ENCODE peak calls at places on chromosomes 16 and 17, in ten cellular contexts. One of them, this sample, is unnamed.

GRCh38 chr16:57590654-57591085 is 37.8 kb upstream of the ADGRG1 start:
- DNase-seq in activated naive CD4-positive, alpha-beta T cell treated with anti-CD3 and anti-CD28 coated beads for 36 hours: peak; percentile 35
- DNase-seq in H54: peak; percentile 48
- DNase-seq in stimulated activated CD8-positive, alpha-beta memory T cell treated with anti-CD3 and anti-CD28 coated beads, Interleukin-12 subunit alpha, Interleukin-12 subunit beta, amount 100 ng/mL, for 1 hour: no peak
- DNase-seq in HS-5: peak; percentile 67
- DNase-seq in thoracic aorta: no peak
- DNase-seq in fibroblast of mammary gland: peak; percentile 57
- DNase-seq in fibroblast of the aortic adventitia: peak; percentile 86
- DNase-seq in astrocyte of the hippocampus: peak; percentile 40
- DNase-seq in activated T-helper 9 cell treated with anti-CD3 and anti-CD28 coated beads, Interleukin-2, amount 50 U/mL, for 16 hours: no peak
- DNase-seq in this sample: peak; percentile 84

GRCh38 chr16:88119881-88120280 is 168.6 kb downstream of the BANP start:
- DNase-seq in activated naive CD4-positive, alpha-beta T cell treated with anti-CD3 and anti-CD28 coated beads for 36 hours: no peak
- DNase-seq in H54: no peak
- DNase-seq in stimulated activated CD8-positive, alpha-beta memory T cell treated with anti-CD3 and anti-CD28 coated beads, Interleukin-12 subunit alpha, Interleukin-12 subunit beta, amount 100 ng/mL, for 1 hour: no peak
- DNase-seq in HS-5: no peak
- DNase-seq in thoracic aorta: no peak
- DNase-seq in fibroblast of mammary gland: no peak
- DNase-seq in fibroblast of the aortic adventitia: no peak
- DNase-seq in astrocyte of the hippocampus: no peak
- DNase-seq in activated T-helper 9 cell treated with anti-CD3 and anti-CD28 coated beads, Interleukin-2, amount 50 U/mL, for 16 hours: no peak
- DNase-seq in this sample: no peak

GRCh38 chr17:51955245-51955644 is 203.3 kb downstream of the CA10 start:
- DNase-seq in activated naive CD4-positive, alpha-beta T cell treated with anti-CD3 and anti-CD28 coated beads for 36 hours: no peak
- DNase-seq in H54: no peak
- DNase-seq in stimulated activated CD8-positive, alpha-beta memory T cell treated with anti-CD3 and anti-CD28 coated beads, Interleukin-12 subunit alpha, Interleukin-12 subunit beta, amount 100 ng/mL, for 1 hour: no peak
- DNase-seq in HS-5: no peak
- DNase-seq in thoracic aorta: no peak
- DNase-seq in fibroblast of mammary gland: no peak
- DNase-seq in fibroblast of the aortic adventitia: no peak
- DNase-seq in astrocyte of the hippocampus: no peak
- DNase-seq in activated T-helper 9 cell treated with anti-CD3 and anti-CD28 coated beads, Interleukin-2, amount 50 U/mL, for 16 hours: no peak
- DNase-seq in this sample: no peak

GRCh38 chr16:66475232-66475631 is 48.1 kb downstream of the BEAN1 start:
- DNase-seq in activated naive CD4-positive, alpha-beta T cell treated with anti-CD3 and anti-CD28 coated beads for 36 hours: no peak
- DNase-seq in H54: no peak
- DNase-seq in stimulated activated CD8-positive, alpha-beta memory T cell treated with anti-CD3 and anti-CD28 coated beads, Interleukin-12 subunit alpha, Interleukin-12 subunit beta, amount 100 ng/mL, for 1 hour: no peak
- DNase-seq in HS-5: no peak
- DNase-seq in thoracic aorta: no peak
- DNase-seq in fibroblast of mammary gland: no peak
- DNase-seq in fibroblast of the aortic adventitia: no peak
- DNase-seq in astrocyte of the hippocampus: no peak
- DNase-seq in activated T-helper 9 cell treated with anti-CD3 and anti-CD28 coated beads, Interleukin-2, amount 50 U/mL, for 16 hours: no peak
- DNase-seq in this sample: no peak

GRCh38 chr16:23578096-23578830 is 17.9 kb downstream of the NDUFAB1 start:
- DNase-seq in activated naive CD4-positive, alpha-beta T cell treated with anti-CD3 and anti-CD28 coated beads for 36 hours: no peak
- DNase-seq in H54: no peak
- DNase-seq in stimulated activated CD8-positive, alpha-beta memory T cell treated with anti-CD3 and anti-CD28 coated beads, Interleukin-12 subunit alpha, Interleukin-12 subunit beta, amount 100 ng/mL, for 1 hour: no peak
- DNase-seq in HS-5: no peak
- DNase-seq in thoracic aorta: no peak
- DNase-seq in fibroblast of mammary gland: peak; percentile 23
- DNase-seq in fibroblast of the aortic adventitia: peak; percentile 72
- DNase-seq in astrocyte of the hippocampus: no peak
- DNase-seq in activated T-helper 9 cell treated with anti-CD3 and anti-CD28 coated beads, Interleukin-2, amount 50 U/mL, for 16 hours: no peak
- DNase-seq in this sample: no peak

GRCh38 chr17:48215583-48216139 is 108.1 kb downstream of the SNX11 start:
- DNase-seq in activated naive CD4-positive, alpha-beta T cell treated with anti-CD3 and anti-CD28 coated beads for 36 hours: no peak
- DNase-seq in H54: peak; percentile 53
- DNase-seq in stimulated activated CD8-positive, alpha-beta memory T cell treated with anti-CD3 and anti-CD28 coated beads, Interleukin-12 subunit alpha, Interleukin-12 subunit beta, amount 100 ng/mL, for 1 hour: no peak
- DNase-seq in HS-5: no peak
- DNase-seq in thoracic aorta: no peak
- DNase-seq in fibroblast of mammary gland: peak; percentile 48
- DNase-seq in fibroblast of the aortic adventitia: peak; percentile 59
- DNase-seq in astrocyte of the hippocampus: peak; percentile 65
- DNase-seq in activated T-helper 9 cell treated with anti-CD3 and anti-CD28 coated beads, Interleukin-2, amount 50 U/mL, for 16 hours: no peak
- DNase-seq in this sample: peak; percentile 30

GRCh38 chr16:80309178-80309577 is 231.6 kb upstream of the DYNLRB2 start:
- DNase-seq in activated naive CD4-positive, alpha-beta T cell treated with anti-CD3 and anti-CD28 coated beads for 36 hours: no peak
- DNase-seq in H54: no peak
- DNase-seq in stimulated activated CD8-positive, alpha-beta memory T cell treated with anti-CD3 and anti-CD28 coated beads, Interleukin-12 subunit alpha, Interleukin-12 subunit beta, amount 100 ng/mL, for 1 hour: no peak
- DNase-seq in HS-5: no peak
- DNase-seq in thoracic aorta: no peak
- DNase-seq in fibroblast of mammary gland: peak; percentile 40
- DNase-seq in fibroblast of the aortic adventitia: no peak
- DNase-seq in astrocyte of the hippocampus: no peak
- DNase-seq in activated T-helper 9 cell treated with anti-CD3 and anti-CD28 coated beads, Interleukin-2, amount 50 U/mL, for 16 hours: no peak
- DNase-seq in this sample: no peak

GRCh38 chr17:15123593-15124590 is 141.2 kb downstream of the PMP22 start:
- DNase-seq in activated naive CD4-positive, alpha-beta T cell treated with anti-CD3 and anti-CD28 coated beads for 36 hours: no peak
- DNase-seq in H54: no peak
- DNase-seq in stimulated activated CD8-positive, alpha-beta memory T cell treated with anti-CD3 and anti-CD28 coated beads, Interleukin-12 subunit alpha, Interleukin-12 subunit beta, amount 100 ng/mL, for 1 hour: no peak
- DNase-seq in HS-5: peak; percentile 97
- DNase-seq in thoracic aorta: no peak
- DNase-seq in fibroblast of mammary gland: peak; percentile 93
- DNase-seq in fibroblast of the aortic adventitia: peak; percentile 54
- DNase-seq in astrocyte of the hippocampus: no peak
- DNase-seq in activated T-helper 9 cell treated with anti-CD3 and anti-CD28 coated beads, Interleukin-2, amount 50 U/mL, for 16 hours: no peak
- DNase-seq in this sample: peak; percentile 8

GRCh38 chr16:12515771-12516170 is 287.9 kb downstream of the CPPED1 start:
- DNase-seq in activated naive CD4-positive, alpha-beta T cell treated with anti-CD3 and anti-CD28 coated beads for 36 hours: no peak
- DNase-seq in H54: no peak
- DNase-seq in stimulated activated CD8-positive, alpha-beta memory T cell treated with anti-CD3 and anti-CD28 coated beads, Interleukin-12 subunit alpha, Interleukin-12 subunit beta, amount 100 ng/mL, for 1 hour: no peak
- DNase-seq in HS-5: no peak
- DNase-seq in thoracic aorta: no peak
- DNase-seq in fibroblast of mammary gland: no peak
- DNase-seq in fibroblast of the aortic adventitia: no peak
- DNase-seq in astrocyte of the hippocampus: no peak
- DNase-seq in activated T-helper 9 cell treated with anti-CD3 and anti-CD28 coated beads, Interleukin-2, amount 50 U/mL, for 16 hours: no peak
- DNase-seq in this sample: no peak

GRCh38 chr16:970379-970765 is 412 bp downstream of the LMF1 start:
- DNase-seq in activated naive CD4-positive, alpha-beta T cell treated with anti-CD3 and anti-CD28 coated beads for 36 hours: no peak
- DNase-seq in H54: no peak
- DNase-seq in stimulated activated CD8-positive, alpha-beta memory T cell treated with anti-CD3 and anti-CD28 coated beads, Interleukin-12 subunit alpha, Interleukin-12 subunit beta, amount 100 ng/mL, for 1 hour: no peak
- DNase-seq in HS-5: no peak
- DNase-seq in thoracic aorta: no peak
- DNase-seq in fibroblast of mammary gland: no peak
- DNase-seq in fibroblast of the aortic adventitia: no peak
- DNase-seq in astrocyte of the hippocampus: no peak
- DNase-seq in activated T-helper 9 cell treated with anti-CD3 and anti-CD28 coated beads, Interleukin-2, amount 50 U/mL, for 16 hours: no peak
- DNase-seq in this sample: no peak

GRCh38 chr16:28534542-28535373 is 4.0 kb downstream of the NUPR1 start:
- DNase-seq in activated naive CD4-positive, alpha-beta T cell treated with anti-CD3 and anti-CD28 coated beads for 36 hours: no peak
- DNase-seq in H54: no peak
- DNase-seq in stimulated activated CD8-positive, alpha-beta memory T cell treated with anti-CD3 and anti-CD28 coated beads, Interleukin-12 subunit alpha, Interleukin-12 subunit beta, amount 100 ng/mL, for 1 hour: no peak
- DNase-seq in HS-5: no peak
- DNase-seq in thoracic aorta: peak; percentile 40
- DNase-seq in fibroblast of mammary gland: peak; percentile 90
- DNase-seq in fibroblast of the aortic adventitia: peak; percentile 89
- DNase-seq in astrocyte of the hippocampus: no peak
- DNase-seq in activated T-helper 9 cell treated with anti-CD3 and anti-CD28 coated beads, Interleukin-2, amount 50 U/mL, for 16 hours: no peak
- DNase-seq in this sample: no peak

GRCh38 chr16:74261068-74261467 is 35.5 kb upstream of the PSMD7 start:
- DNase-seq in activated naive CD4-positive, alpha-beta T cell treated with anti-CD3 and anti-CD28 coated beads for 36 hours: no peak
- DNase-seq in H54: no peak
- DNase-seq in stimulated activated CD8-positive, alpha-beta memory T cell treated with anti-CD3 and anti-CD28 coated beads, Interleukin-12 subunit alpha, Interleukin-12 subunit beta, amount 100 ng/mL, for 1 hour: no peak
- DNase-seq in HS-5: no peak
- DNase-seq in thoracic aorta: no peak
- DNase-seq in fibroblast of mammary gland: peak; percentile 26
- DNase-seq in fibroblast of the aortic adventitia: no peak
- DNase-seq in astrocyte of the hippocampus: no peak
- DNase-seq in activated T-helper 9 cell treated with anti-CD3 and anti-CD28 coated beads, Interleukin-2, amount 50 U/mL, for 16 hours: no peak
- DNase-seq in this sample: no peak

GRCh38 chr16:86897486-86897885 is 319.1 kb downstream of the FOXL1 start:
- DNase-seq in activated naive CD4-positive, alpha-beta T cell treated with anti-CD3 and anti-CD28 coated beads for 36 hours: no peak
- DNase-seq in H54: no peak
- DNase-seq in stimulated activated CD8-positive, alpha-beta memory T cell treated with anti-CD3 and anti-CD28 coated beads, Interleukin-12 subunit alpha, Interleukin-12 subunit beta, amount 100 ng/mL, for 1 hour: no peak
- DNase-seq in HS-5: no peak
- DNase-seq in thoracic aorta: no peak
- DNase-seq in fibroblast of mammary gland: no peak
- DNase-seq in fibroblast of the aortic adventitia: no peak
- DNase-seq in astrocyte of the hippocampus: no peak
- DNase-seq in activated T-helper 9 cell treated with anti-CD3 and anti-CD28 coated beads, Interleukin-2, amount 50 U/mL, for 16 hours: no peak
- DNase-seq in this sample: no peak

GRCh38 chr16:15773964-15774363 is 82.9 kb downstream of the MYH11 start:
- DNase-seq in activated naive CD4-positive, alpha-beta T cell treated with anti-CD3 and anti-CD28 coated beads for 36 hours: no peak
- DNase-seq in H54: no peak
- DNase-seq in stimulated activated CD8-positive, alpha-beta memory T cell treated with anti-CD3 and anti-CD28 coated beads, Interleukin-12 subunit alpha, Interleukin-12 subunit beta, amount 100 ng/mL, for 1 hour: no peak
- DNase-seq in HS-5: no peak
- DNase-seq in thoracic aorta: no peak
- DNase-seq in fibroblast of mammary gland: no peak
- DNase-seq in fibroblast of the aortic adventitia: peak; percentile 60
- DNase-seq in astrocyte of the hippocampus: no peak
- DNase-seq in activated T-helper 9 cell treated with anti-CD3 and anti-CD28 coated beads, Interleukin-2, amount 50 U/mL, for 16 hours: no peak
- DNase-seq in this sample: no peak

This sample was measured in foreskin keratinocyte.